ENCODE peak calls at places on chromosomes 6 and 20, in ten cellular contexts. D is right cardiac atrium; Q is left colon; U is CD4-positive, alpha-beta T cell; E is stimulated activated naive CD8-positive, alpha-beta T cell treated with anti-CD3 and anti-CD28 coated beads, Interleukin-15, Interleukin-2, amounts not matched to agents 100 U/mL and 50 U/mL, for 24 hours; X is WTC11; N is lower lobe of right lung; G is naive thymus-derived CD4-positive, alpha-beta T cell; M is heart left ventricle; F is RWPE2. P is an unnamed sample.

GRCh38 chr6:142223938-142224337 is 76.9 kb downstream of the VTA1 start:
- ATAC-seq in E (no peak), D (no peak), N (no peak), F (no peak), U (no peak), X (no peak), G (no peak), Q (peak), M (no peak), P (no peak)

GRCh38 chr6:3960754-3961361 is 111.7 kb downstream of the FAM50B start:
- ATAC-seq in F (peak), E (no peak), U (no peak), Q (no peak), G (no peak), X (no peak), D (no peak), N (no peak), M (no peak), P (no peak)

GRCh38 chr6:109515781-109516409 is 32.9 kb upstream of the ZBTB24 start:
- ATAC-seq in Q (no peak), N (peak), G (no peak), U (no peak), F (no peak), X (no peak), D (no peak), E (peak), M (no peak), P (no peak)

GRCh38 chr6:12001004-12001705 is 11.0 kb upstream of the HIVEP1 start:
- ATAC-seq in U (no peak), D (peak), E (no peak), X (no peak), F (no peak), M (no peak), Q (no peak), G (no peak), N (peak), P (peak)

GRCh38 chr6:92473056-92473455 is 946.3 kb downstream of the EPHA7 start:
- ATAC-seq in X (no peak), F (no peak), D (no peak), G (no peak), N (no peak), Q (no peak), E (no peak), U (no peak), M (no peak), P (no peak)

GRCh38 chr6:18260448-18261106 is 3.8 kb downstream of the DEK start:
- ATAC-seq in X (peak), U (no peak), N (no peak), E (peak), F (peak), G (peak), Q (no peak), M (no peak), D (no peak), P (no peak)

GRCh38 chr6:159117031-159117430 is 52.2 kb upstream of the FNDC1 start:
- ATAC-seq in F (peak), G (no peak), N (peak), E (no peak), X (no peak), D (peak), M (no peak), Q (no peak), U (no peak), P (peak)

GRCh38 chr20:33732166-33732970 is 572 bp downstream of the ZNF341 start:
- ATAC-seq in X (peak), U (peak), N (peak), F (peak), M (peak), Q (peak), E (peak), G (peak), D (peak), P (peak)

P was measured in gastroesophageal sphincter.